ENCODE peak calls at places on chromosome 19, in ten cellular contexts. L, V, Y, G, K, O, S, H, T and X are unnamed samples. For H3K9me3, the result is how much of the 10 kb centered on the place peaks cover.

GRCh38 chr19:7703332-7703731 is 1.4 kb upstream of the FCER2 start:
- DNase-seq in H (no peak), S (no peak), V (no peak), Y (no peak), O (no peak), T (no peak), G (no peak), K (no peak), L (no peak), X (no peak)

GRCh38 chr19:51070334-51070886 is 5.5 kb upstream of the KLK13 start:
- DNase-seq in K (no peak), Y (no peak), G (no peak), H (no peak), S (no peak), O (no peak), V (no peak), T (no peak), L (no peak), X (no peak)

GRCh38 chr19:49450405-49450804 is 1.2 kb downstream of the PIH1D1 start:
- DNase-seq in T (no peak), L (no peak), S (no peak), G (no peak), O (no peak), H (no peak), Y (no peak), V (no peak), K (no peak), X (no peak)

GRCh38 chr19:50399368-50399745 is 15.2 kb downstream of the POLD1 start:
- DNase-seq in T (no peak), Y (no peak), H (no peak), O (no peak), K (no peak), S (no peak), G (no peak), L (no peak), V (no peak), X (no peak)

GRCh38 chr19:13163609-13164364 is 13.6 kb downstream of the IER2 start:
- DNase-seq in G (peak), S (no peak), V (no peak), H (peak), L (peak), T (no peak), O (peak), Y (peak), K (peak), X (peak)

GRCh38 chr19:14516746-14517438 is 1.3 kb downstream of the DNAJB1 start:
- DNase-seq in O (no peak), S (no peak), V (no peak), K (peak), G (peak), T (no peak), Y (no peak), L (no peak), H (no peak), X (no peak)

GRCh38 chr19:47156861-47157454 is 26.3 kb downstream of the SAE1 start:
- DNase-seq in V (no peak), Y (no peak), S (no peak), K (no peak), O (no peak), H (no peak), L (no peak), T (no peak), G (no peak), X (peak)

GRCh38 chr19:7397687-7398086 is 49.0 kb downstream of the ARHGEF18 start:
- DNase-seq in G (no peak), K (no peak), V (no peak), L (no peak), T (no peak), O (no peak), S (no peak), H (no peak), Y (no peak), X (peak)

GRCh38 chr19:14563989-14564650 is 7.7 kb downstream of the NDUFB7 start:
- DNase-seq in T (peak), Y (no peak), S (peak), H (no peak), O (peak), V (peak), G (peak), K (no peak), L (no peak), X (no peak)

GRCh38 chr19:19458110-19458816 is 52.8 kb downstream of the GATAD2A start:
- DNase-seq in S (no peak), Y (no peak), G (no peak), V (no peak), O (no peak), K (no peak), H (no peak), L (no peak), T (no peak), X (no peak)

GRCh38 chr19:7652061-7652641 is 15.2 kb downstream of the STXBP2 start:
- DNase-seq in Y (peak), L (peak), V (peak), O (peak), T (peak), H (peak), G (peak), S (peak), K (peak), X (peak)

GRCh38 chr19:48391100-48392005 is at the start of gene KDELR1:
- DNase-seq in T (peak), H (peak), V (no peak), S (peak), G (peak), K (peak), Y (peak), L (peak), O (peak), X (peak)

GRCh38 chr19:11013771-11014170 is 52.9 kb downstream of the SMARCA4 start:
- DNase-seq in G (no peak), T (no peak), L (no peak), K (no peak), Y (no peak), H (no peak), O (no peak), V (no peak), S (no peak), X (no peak)

GRCh38 chr19:2507109-2507508 is 31.2 kb downstream of the GADD45B start:
- DNase-seq in L (peak), G (peak), V (peak), T (no peak), K (peak), S (peak), O (no peak), Y (no peak), H (no peak), X (peak)

GRCh38 chr19:38869836-38870607 is 8.1 kb downstream of the RINL start:
- DNase-seq in L (peak), O (peak), Y (peak), H (peak), T (peak), G (peak), K (peak), V (no peak), S (peak), X (peak)

GRCh38 chr19:48169585-48169973 is 565 bp downstream of the LIG1 start:
- DNase-seq in T (peak), S (peak), Y (peak), K (peak), L (peak), O (peak), G (peak), H (peak), V (peak), X (no peak)

GRCh38 chr19:8305798-8306197 is 2.4 kb downstream of the CD320 start:
- DNase-seq in T (no peak), Y (no peak), S (no peak), K (no peak), H (peak), G (no peak), L (peak), V (no peak), O (peak), X (no peak)

GRCh38 chr19:39746836-39747529 is 9.2 kb upstream of the CLC start:
- DNase-seq in K (peak), G (no peak), T (no peak), O (no peak), V (no peak), L (no peak), Y (no peak), H (no peak), S (no peak), X (no peak)

GRCh38 chr19:41569481-41570150 is 6.3 kb upstream of the CEACAM21 start:
- DNase-seq in O (no peak), L (no peak), K (no peak), H (no peak), T (no peak), S (no peak), V (no peak), G (no peak), Y (no peak), X (no peak)

GRCh38 chr19:2115324-2115723 is 18.6 kb downstream of the IZUMO4 start:
- DNase-seq in L (no peak), V (no peak), H (no peak), K (no peak), O (no peak), G (no peak), S (no peak), Y (no peak), T (no peak), X (no peak)

GRCh38 chr19:7942981-7943443 is 454 bp downstream of the TIMM44 start:
- DNase-seq in V (no peak), H (no peak), K (no peak), G (peak), T (no peak), S (no peak), O (no peak), L (no peak), Y (no peak), X (no peak)

GRCh38 chr19:16157601-16158000 is 14.1 kb downstream of the HSH2D start:
- DNase-seq in S (no peak), H (no peak), G (no peak), K (no peak), T (no peak), O (no peak), V (no peak), Y (no peak), L (no peak), X (no peak)

GRCh38 chr19:54554896-54555295 is 18.7 kb upstream of the LILRA2 start:
- DNase-seq in G (no peak), V (no peak), L (no peak), T (no peak), S (no peak), Y (no peak), O (no peak), K (no peak), H (no peak), X (no peak)

GRCh38 chr19:47581605-47582319 is 8.8 kb upstream of the ZNF541 start:
- DNase-seq in V (no peak), G (no peak), S (no peak), K (no peak), H (no peak), T (no peak), O (no peak), Y (no peak), L (peak), X (no peak)

GRCh38 chr19:14632286-14632685 is 42.4 kb downstream of the ADGRE3 start:
- DNase-seq in L (no peak), G (peak), H (no peak), T (no peak), O (no peak), V (peak), S (no peak), Y (no peak), K (no peak), X (no peak)

GRCh38 chr19:53865918-53866696 is 1.6 kb upstream of the MYADM start:
- DNase-seq in G (no peak), V (peak), S (peak), Y (peak), K (peak), H (peak), O (peak), T (peak), L (no peak), X (peak)

GRCh38 chr19:17441241-17442135 is 7.0 kb downstream of the TMEM221 start:
- DNase-seq in Y (no peak), T (no peak), K (no peak), O (no peak), S (peak), V (no peak), G (peak), H (no peak), L (no peak), X (no peak)

GRCh38 chr19:2602391-2603181 is 99.9 kb downstream of the GNG7 start:
- DNase-seq in G (no peak), V (no peak), T (no peak), L (peak), O (peak), Y (no peak), K (peak), S (no peak), H (peak), X (peak)

GRCh38 chr19:51147663-51148062 is 5.6 kb downstream of the SIGLEC7 start:
- DNase-seq in V (no peak), G (no peak), T (no peak), O (no peak), L (no peak), H (no peak), S (no peak), Y (no peak), K (no peak), X (no peak)

GRCh38 chr19:5738423-5738822 is 18.0 kb downstream of the CATSPERD start:
- DNase-seq in Y (no peak), G (no peak), O (no peak), L (no peak), S (no peak), V (no peak), K (no peak), H (no peak), T (no peak), X (no peak)

GRCh38 chr19:54114340-54114826 is 1.1 kb downstream of the TFPT start:
- DNase-seq in S (peak), G (peak), H (peak), Y (no peak), V (no peak), O (peak), K (peak), L (no peak), T (peak), X (no peak)

GRCh38 chr19:16121141-16121540 is 9.5 kb downstream of the RAB8A start:
- DNase-seq in G (no peak), H (no peak), L (no peak), T (no peak), S (no peak), V (no peak), K (no peak), Y (no peak), O (no peak), X (no peak)

GRCh38 chr19:46080561-46080960 is 39.8 kb upstream of the IGFL4 start:
- DNase-seq in G (no peak), H (no peak), S (no peak), K (no peak), O (no peak), T (no peak), V (no peak), Y (no peak), L (no peak), X (peak)

GRCh38 chr19:40341601-40342482 is 6.4 kb downstream of the C19orf47 start:
- DNase-seq in T (no peak), H (peak), L (peak), K (no peak), G (no peak), S (no peak), V (no peak), Y (no peak), O (peak), X (no peak)

GRCh38 chr19:33702606-33703437 is 81.1 kb downstream of the CHST8 start:
- DNase-seq in H (no peak), K (no peak), G (no peak), V (no peak), O (no peak), L (no peak), Y (no peak), S (no peak), T (no peak), X (no peak)

GRCh38 chr19:33509774-33510173 is 11.8 kb downstream of the PEPD start:
- DNase-seq in L (no peak), T (no peak), H (no peak), S (no peak), O (no peak), K (no peak), V (no peak), Y (no peak), G (no peak), X (no peak)

GRCh38 chr19:2048959-2049740 is 1.9 kb downstream of the MKNK2 start:
- DNase-seq in S (no peak), V (no peak), O (peak), G (peak), Y (no peak), H (no peak), K (peak), T (no peak), L (no peak), X (no peak)

DNA sequence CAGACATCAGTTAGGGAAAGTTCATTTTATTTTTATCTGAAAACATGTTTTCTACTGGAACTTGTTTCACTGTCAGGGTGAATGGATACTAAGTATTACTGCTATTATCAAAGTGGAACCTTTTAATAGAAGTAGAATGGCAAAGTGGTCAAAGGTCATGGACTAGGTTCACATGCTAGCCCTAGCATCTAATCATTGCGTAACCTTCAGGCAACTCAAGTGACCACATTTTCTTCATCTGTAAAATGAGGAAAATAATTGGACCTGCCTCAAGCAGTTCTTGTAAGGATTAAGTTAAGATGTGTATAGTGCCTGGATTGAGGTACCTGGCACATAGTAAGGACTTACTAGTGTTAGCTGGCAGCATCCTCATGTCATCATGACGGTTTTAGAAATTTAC is 5.0 kb downstream of the ZFP28 start:
- DNase-seq in Y (no peak), H (no peak), K (no peak), O (no peak), L (no peak), G (no peak), T (no peak), V (no peak), S (no peak), X (no peak)
- H3K9me3 ChIP-seq in Y (under half), H (under half), K (under half), O (half or more), L (half or more), G (under half), T (under half), V (under half), S (half or more), X (under half)

DNA sequence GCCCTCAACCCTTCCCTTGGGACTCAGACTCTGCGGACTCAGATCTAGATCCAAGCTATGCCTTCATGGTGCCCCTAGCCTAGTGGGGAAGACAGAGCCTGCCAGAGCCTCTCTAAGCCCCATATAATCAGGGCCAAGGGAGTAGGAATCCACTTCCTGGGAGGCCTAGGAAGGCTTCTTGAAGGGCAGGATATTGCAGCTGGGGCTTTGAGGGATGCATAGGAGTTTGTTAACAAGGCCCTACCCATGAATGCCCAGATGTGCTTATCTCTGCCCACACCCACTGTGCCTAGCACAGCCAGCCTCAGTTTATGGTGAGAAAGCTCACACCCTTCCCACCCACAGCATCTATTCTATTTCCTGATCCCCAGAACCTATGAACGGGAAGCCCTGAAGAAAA is 11.3 kb downstream of the APBA3 start:
- DNase-seq in Y (no peak), O (no peak), V (no peak), T (no peak), H (no peak), S (no peak), L (no peak), K (no peak), G (no peak), X (no peak)
- H3K9me3 ChIP-seq in Y (under half), O (under half), V (under half), T (under half), H (under half), S (under half), L (under half), K (under half), G (under half), X (under half)

GRCh38 chr19:55858401-55858800 is 22.1 kb downstream of the NLRP4 start:
- DNase-seq in H (no peak), L (no peak), V (no peak), O (no peak), S (no peak), G (no peak), K (no peak), T (no peak), Y (no peak), X (no peak)
- H3K9me3 ChIP-seq in H (under half), L (under half), V (under half), O (under half), S (under half), G (under half), K (under half), T (under half), Y (under half), X (under half)

GRCh38 chr19:56988271-56988670 is 131.5 kb upstream of the USP29 start:
- DNase-seq in S (no peak), H (no peak), L (no peak), T (no peak), G (no peak), K (no peak), V (no peak), Y (no peak), O (no peak), X (no peak)

GRCh38 chr19:56983148-56983547 is 136.6 kb upstream of the USP29 start:
- DNase-seq in S (no peak), O (no peak), L (no peak), T (no peak), H (no peak), Y (no peak), V (no peak), G (no peak), K (no peak), X (no peak)

GRCh38 chr19:56983804-56984203 is 136.0 kb upstream of the USP29 start:
- DNase-seq in L (no peak), Y (no peak), G (no peak), H (no peak), V (no peak), O (no peak), T (no peak), K (no peak), S (no peak), X (no peak)

DNA sequence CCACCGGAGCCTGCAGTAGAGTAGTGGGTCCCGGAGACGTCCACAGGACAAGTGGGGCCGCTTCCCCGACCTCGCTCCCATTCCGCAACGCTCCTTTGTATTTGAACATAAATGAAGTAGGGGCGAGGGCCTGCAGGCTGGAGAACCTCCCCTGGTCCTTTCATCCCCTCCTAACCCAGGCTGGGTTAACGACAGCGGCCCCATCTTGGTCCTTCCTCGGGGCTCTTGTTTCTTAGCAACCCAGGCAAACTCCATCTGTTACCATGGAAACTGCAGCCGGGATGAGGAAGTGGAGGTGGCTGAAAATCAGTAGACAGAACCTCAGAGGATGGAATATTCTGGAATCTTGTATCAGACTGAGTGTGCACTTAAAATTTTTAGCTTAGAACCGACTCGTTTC is 132.6 kb upstream of the USP29 start:
- DNase-seq in S (no peak), Y (no peak), O (no peak), V (no peak), K (no peak), L (no peak), H (no peak), T (no peak), G (no peak), X (no peak)
- H3K9me3 ChIP-seq in S (under half), Y (under half), O (under half), V (under half), K (under half), L (under half), H (under half), T (under half), G (under half), X (under half)

DNA sequence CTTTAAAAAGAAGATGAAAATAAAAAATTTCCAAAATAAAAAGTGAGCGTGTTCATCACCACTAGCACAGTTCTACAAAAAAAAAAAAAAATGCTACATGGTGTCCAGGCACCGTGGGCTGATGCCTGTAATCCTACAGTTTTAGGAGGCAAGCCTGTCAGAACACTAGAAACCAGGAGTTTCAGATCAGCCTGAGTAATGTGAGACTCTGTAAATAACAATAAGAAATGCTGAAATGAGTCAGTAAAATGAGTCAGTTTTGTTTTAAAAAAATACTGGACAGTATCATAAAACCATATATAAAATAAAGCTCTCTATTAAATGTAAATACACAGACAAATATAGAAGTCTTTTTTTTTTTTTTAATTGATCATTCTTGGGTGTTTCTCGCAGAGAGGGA is 30.0 kb downstream of the ZNF91 start:
- DNase-seq in V (no peak), T (no peak), H (no peak), Y (no peak), S (no peak), K (no peak), G (no peak), L (no peak), O (no peak), X (no peak)
- H3K9me3 ChIP-seq in V (under half), T (half or more), H (half or more), Y (half or more), S (half or more), K (under half), G (under half), L (half or more), O (half or more), X (under half)